ENCODE peak calls at places on chromosomes 6 and 20, in eight cellular contexts. One of them, this sample, is unnamed.

GRCh38 chr6:5855787-5856186 is 150.9 kb downstream of the NRN1 start:
- DNase-seq in tibial artery: no peak
- DNase-seq in thyroid gland: no peak
- DNase-seq in HCT116: no peak
- DNase-seq in vagina: no peak
- DNase-seq in astrocyte: no peak
- DNase-seq in heart left ventricle: no peak
- DNase-seq in ascending aorta: no peak
- DNase-seq in this sample: no peak

GRCh38 chr6:108294787-108295625 is at the start of gene AFG1L:
- DNase-seq in tibial artery: peak; percentile 95
- DNase-seq in thyroid gland: peak; percentile 96
- DNase-seq in HCT116: peak; percentile 76
- DNase-seq in vagina: no peak
- DNase-seq in astrocyte: peak; percentile 76
- DNase-seq in heart left ventricle: peak; percentile 96
- DNase-seq in ascending aorta: peak; percentile 75
- DNase-seq in this sample: peak; percentile 95

GRCh38 chr20:36065427-36065998 is 89.0 kb upstream of the EPB41L1 start:
- DNase-seq in tibial artery: no peak
- DNase-seq in thyroid gland: no peak
- DNase-seq in HCT116: no peak
- DNase-seq in vagina: no peak
- DNase-seq in astrocyte: no peak
- DNase-seq in heart left ventricle: no peak
- DNase-seq in ascending aorta: no peak
- DNase-seq in this sample: no peak

GRCh38 chr6:89580997-89581666 is 57.4 kb downstream of the LYRM2 start:
- DNase-seq in tibial artery: no peak
- DNase-seq in thyroid gland: no peak
- DNase-seq in HCT116: no peak
- DNase-seq in vagina: no peak
- DNase-seq in astrocyte: no peak
- DNase-seq in heart left ventricle: no peak
- DNase-seq in ascending aorta: no peak
- DNase-seq in this sample: no peak

GRCh38 chr6:159256128-159256527 is 86.9 kb downstream of the FNDC1 start:
- DNase-seq in tibial artery: no peak
- DNase-seq in thyroid gland: no peak
- DNase-seq in HCT116: no peak
- DNase-seq in vagina: no peak
- DNase-seq in astrocyte: no peak
- DNase-seq in heart left ventricle: no peak
- DNase-seq in ascending aorta: no peak
- DNase-seq in this sample: no peak

GRCh38 chr6:109241199-109241598 is 141.1 kb downstream of the CD164 start:
- DNase-seq in tibial artery: no peak
- DNase-seq in thyroid gland: no peak
- DNase-seq in HCT116: no peak
- DNase-seq in vagina: no peak
- DNase-seq in astrocyte: peak; percentile 4
- DNase-seq in heart left ventricle: no peak
- DNase-seq in ascending aorta: no peak
- DNase-seq in this sample: no peak

GRCh38 chr6:32086661-32087573 is 22.2 kb downstream of the TNXB start:
- DNase-seq in tibial artery: no peak
- DNase-seq in thyroid gland: peak; percentile 49
- DNase-seq in HCT116: no peak
- DNase-seq in vagina: no peak
- DNase-seq in astrocyte: peak; percentile 85
- DNase-seq in heart left ventricle: peak; percentile 42
- DNase-seq in ascending aorta: no peak
- DNase-seq in this sample: no peak

GRCh38 chr6:108658174-108658573 is 97.5 kb downstream of the FOXO3 start:
- DNase-seq in tibial artery: no peak
- DNase-seq in thyroid gland: no peak
- DNase-seq in HCT116: no peak
- DNase-seq in vagina: no peak
- DNase-seq in astrocyte: no peak
- DNase-seq in heart left ventricle: no peak
- DNase-seq in ascending aorta: no peak
- DNase-seq in this sample: no peak

GRCh38 chr20:51750037-51750769 is 18.0 kb downstream of the ATP9A start:
- DNase-seq in tibial artery: peak; percentile 95
- DNase-seq in thyroid gland: peak; percentile 94
- DNase-seq in HCT116: peak; percentile 96
- DNase-seq in vagina: no peak
- DNase-seq in astrocyte: peak; percentile 91
- DNase-seq in heart left ventricle: peak; percentile 43
- DNase-seq in ascending aorta: peak; percentile 74
- DNase-seq in this sample: peak; percentile 44

GRCh38 chr6:119308048-119308570 is 41.5 kb downstream of the MAN1A1 start:
- DNase-seq in tibial artery: no peak
- DNase-seq in thyroid gland: no peak
- DNase-seq in HCT116: peak; percentile 51
- DNase-seq in vagina: no peak
- DNase-seq in astrocyte: peak; percentile 69
- DNase-seq in heart left ventricle: no peak
- DNase-seq in ascending aorta: no peak
- DNase-seq in this sample: no peak

GRCh38 chr20:63881451-63882226 is 13.3 kb upstream of the DNAJC5 start:
- DNase-seq in tibial artery: no peak
- DNase-seq in thyroid gland: no peak
- DNase-seq in HCT116: no peak
- DNase-seq in vagina: no peak
- DNase-seq in astrocyte: no peak
- DNase-seq in heart left ventricle: no peak
- DNase-seq in ascending aorta: no peak
- DNase-seq in this sample: no peak

GRCh38 chr6:15089569-15090144 is 156.2 kb upstream of the JARID2 start:
- DNase-seq in tibial artery: no peak
- DNase-seq in thyroid gland: peak; percentile 70
- DNase-seq in HCT116: no peak
- DNase-seq in vagina: no peak
- DNase-seq in astrocyte: no peak
- DNase-seq in heart left ventricle: no peak
- DNase-seq in ascending aorta: no peak
- DNase-seq in this sample: no peak

GRCh38 chr6:35553309-35553708 is 40.6 kb upstream of the TULP1 start:
- DNase-seq in tibial artery: no peak
- DNase-seq in thyroid gland: no peak
- DNase-seq in HCT116: no peak
- DNase-seq in vagina: no peak
- DNase-seq in astrocyte: no peak
- DNase-seq in heart left ventricle: no peak
- DNase-seq in ascending aorta: no peak
- DNase-seq in this sample: no peak

GRCh38 chr20:35523298-35523888 is 6.1 kb downstream of the C20orf173 start:
- DNase-seq in tibial artery: no peak
- DNase-seq in thyroid gland: no peak
- DNase-seq in HCT116: no peak
- DNase-seq in vagina: no peak
- DNase-seq in astrocyte: no peak
- DNase-seq in heart left ventricle: no peak
- DNase-seq in ascending aorta: no peak
- DNase-seq in this sample: no peak

GRCh38 chr6:24440897-24441598 is 38.3 kb downstream of the MRS2 start:
- DNase-seq in tibial artery: no peak
- DNase-seq in thyroid gland: no peak
- DNase-seq in HCT116: no peak
- DNase-seq in vagina: no peak
- DNase-seq in astrocyte: no peak
- DNase-seq in heart left ventricle: no peak
- DNase-seq in ascending aorta: no peak
- DNase-seq in this sample: no peak

GRCh38 chr6:163782436-163783003 is 368.0 kb downstream of the QKI start:
- DNase-seq in tibial artery: no peak
- DNase-seq in thyroid gland: no peak
- DNase-seq in HCT116: no peak
- DNase-seq in vagina: no peak
- DNase-seq in astrocyte: no peak
- DNase-seq in heart left ventricle: peak; percentile 26
- DNase-seq in ascending aorta: no peak
- DNase-seq in this sample: no peak

GRCh38 chr6:91633374-91634184 is 1046.7 kb upstream of the MAP3K7 start:
- DNase-seq in tibial artery: no peak
- DNase-seq in thyroid gland: no peak
- DNase-seq in HCT116: no peak
- DNase-seq in vagina: no peak
- DNase-seq in astrocyte: no peak
- DNase-seq in heart left ventricle: no peak
- DNase-seq in ascending aorta: no peak
- DNase-seq in this sample: no peak

GRCh38 chr20:63153254-63154221 is 62.4 kb downstream of the YTHDF1 start:
- DNase-seq in tibial artery: no peak
- DNase-seq in thyroid gland: no peak
- DNase-seq in HCT116: no peak
- DNase-seq in vagina: no peak
- DNase-seq in astrocyte: no peak
- DNase-seq in heart left ventricle: no peak
- DNase-seq in ascending aorta: no peak
- DNase-seq in this sample: no peak

GRCh38 chr6:127460465-127460864 is 1.3 kb upstream of the KIAA0408 start:
- DNase-seq in tibial artery: no peak
- DNase-seq in thyroid gland: no peak
- DNase-seq in HCT116: no peak
- DNase-seq in vagina: no peak
- DNase-seq in astrocyte: no peak
- DNase-seq in heart left ventricle: no peak
- DNase-seq in ascending aorta: no peak
- DNase-seq in this sample: no peak

GRCh38 chr20:3765171-3765887 is 2.2 kb downstream of the ADISSP start:
- DNase-seq in tibial artery: no peak
- DNase-seq in thyroid gland: no peak
- DNase-seq in HCT116: no peak
- DNase-seq in vagina: no peak
- DNase-seq in astrocyte: no peak
- DNase-seq in heart left ventricle: peak; percentile 83
- DNase-seq in ascending aorta: no peak
- DNase-seq in this sample: peak; percentile 62

GRCh38 chr20:24962510-24962909 is 13.4 kb downstream of the CST7 start:
- DNase-seq in tibial artery: no peak
- DNase-seq in thyroid gland: no peak
- DNase-seq in HCT116: no peak
- DNase-seq in vagina: peak; percentile 70
- DNase-seq in astrocyte: no peak
- DNase-seq in heart left ventricle: no peak
- DNase-seq in ascending aorta: no peak
- DNase-seq in this sample: no peak

GRCh38 chr6:140871911-140872310 is 1260.8 kb upstream of the GJE1 start:
- DNase-seq in tibial artery: no peak
- DNase-seq in thyroid gland: no peak
- DNase-seq in HCT116: no peak
- DNase-seq in vagina: no peak
- DNase-seq in astrocyte: peak; percentile 80
- DNase-seq in heart left ventricle: no peak
- DNase-seq in ascending aorta: no peak
- DNase-seq in this sample: no peak

GRCh38 chr6:29964904-29965872 is 22.9 kb downstream of the HLA-A start:
- DNase-seq in tibial artery: peak; percentile 87
- DNase-seq in thyroid gland: peak; percentile 90
- DNase-seq in HCT116: peak; percentile 73
- DNase-seq in vagina: peak; percentile 95
- DNase-seq in astrocyte: peak; percentile 81
- DNase-seq in heart left ventricle: peak; percentile 90
- DNase-seq in ascending aorta: peak; percentile 76
- DNase-seq in this sample: peak; percentile 78
- H3K4me1 ChIP-seq in tibial artery: peaks cover 23% of the 10 kb centered on the region
- H3K4me1 ChIP-seq in thyroid gland: peaks cover 41% of the 10 kb centered on the region
- H3K4me1 ChIP-seq in HCT116: peaks cover 41% of the 10 kb centered on the region
- H3K4me1 ChIP-seq in vagina: peaks cover 32% of the 10 kb centered on the region
- H3K4me1 ChIP-seq in astrocyte: peaks cover 30% of the 10 kb centered on the region
- H3K4me1 ChIP-seq in heart left ventricle: peaks cover 15% of the 10 kb centered on the region
- H3K4me1 ChIP-seq in ascending aorta: peaks cover 13% of the 10 kb centered on the region
- H3K4me1 ChIP-seq in this sample: peaks cover 54% of the 10 kb centered on the region

GRCh38 chr20:1388253-1388652 is 4.6 kb downstream of the FKBP1A start:
- DNase-seq in tibial artery: no peak
- DNase-seq in thyroid gland: no peak
- DNase-seq in HCT116: no peak
- DNase-seq in vagina: peak; percentile 55
- DNase-seq in astrocyte: no peak
- DNase-seq in heart left ventricle: no peak
- DNase-seq in ascending aorta: no peak
- DNase-seq in this sample: no peak
- H3K4me1 ChIP-seq in tibial artery: peaks cover 42% of the 10 kb centered on the region
- H3K4me1 ChIP-seq in thyroid gland: peaks cover 80% of the 10 kb centered on the region
- H3K4me1 ChIP-seq in HCT116: peaks cover 11% of the 10 kb centered on the region
- H3K4me1 ChIP-seq in vagina: peaks cover 77% of the 10 kb centered on the region
- H3K4me1 ChIP-seq in astrocyte: peaks cover 26% of the 10 kb centered on the region
- H3K4me1 ChIP-seq in heart left ventricle: peaks cover 32% of the 10 kb centered on the region
- H3K4me1 ChIP-seq in ascending aorta: peaks cover 10% of the 10 kb centered on the region
- H3K4me1 ChIP-seq in this sample: peaks cover 98% of the 10 kb centered on the region

GRCh38 chr6:3742426-3743344 is 8.8 kb downstream of the PXDC1 start:
- DNase-seq in tibial artery: peak; percentile 92
- DNase-seq in thyroid gland: peak; percentile 86
- DNase-seq in HCT116: peak; percentile 48
- DNase-seq in vagina: no peak
- DNase-seq in astrocyte: no peak
- DNase-seq in heart left ventricle: peak; percentile 87
- DNase-seq in ascending aorta: no peak
- DNase-seq in this sample: peak; percentile 86
- H3K4me1 ChIP-seq in tibial artery: peaks cover 90% of the 10 kb centered on the region
- H3K4me1 ChIP-seq in thyroid gland: peaks cover 65% of the 10 kb centered on the region
- H3K4me1 ChIP-seq in HCT116: no peaks in the 10 kb centered on the region
- H3K4me1 ChIP-seq in vagina: peaks cover 97% of the 10 kb centered on the region
- H3K4me1 ChIP-seq in astrocyte: peaks cover 40% of the 10 kb centered on the region
- H3K4me1 ChIP-seq in heart left ventricle: peaks cover 53% of the 10 kb centered on the region
- H3K4me1 ChIP-seq in ascending aorta: peaks cover 43% of the 10 kb centered on the region
- H3K4me1 ChIP-seq in this sample: peaks cover 98% of the 10 kb centered on the region

DNA sequence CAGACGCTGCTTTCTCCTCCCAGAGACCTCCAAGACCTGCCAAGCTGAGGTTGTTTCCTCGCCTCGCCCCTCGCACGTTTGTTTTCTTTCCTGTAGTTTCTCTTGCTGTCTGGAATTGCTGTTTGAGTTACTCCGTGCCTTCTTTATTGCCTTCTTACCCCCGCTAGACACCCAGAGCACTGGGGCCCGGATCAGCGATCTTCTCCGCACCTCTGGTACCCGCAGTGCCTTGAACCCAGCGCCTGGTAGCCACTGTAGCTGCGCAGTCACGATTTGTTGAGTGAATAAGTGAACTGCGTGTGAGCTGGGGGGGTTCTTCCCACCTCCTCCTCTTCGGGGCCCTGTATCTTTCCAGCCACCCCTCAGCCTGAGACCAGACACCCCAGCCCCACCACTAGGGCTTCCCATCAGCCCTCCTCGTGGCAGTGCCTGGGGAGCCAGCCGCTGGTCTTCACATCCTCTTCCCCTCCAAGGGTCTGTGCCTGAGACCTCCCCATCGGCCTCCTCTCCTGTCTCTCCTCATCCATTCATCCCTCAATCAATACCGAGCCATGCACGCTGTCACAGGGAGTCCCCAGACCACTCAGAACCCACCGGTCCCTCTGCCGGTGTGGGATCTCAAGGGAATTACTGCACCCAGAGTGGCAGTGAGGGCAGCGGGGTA is 849 bp upstream of the BMP7 start:
- DNase-seq in tibial artery: no peak
- DNase-seq in thyroid gland: no peak
- DNase-seq in HCT116: no peak
- DNase-seq in vagina: no peak
- DNase-seq in astrocyte: no peak
- DNase-seq in heart left ventricle: no peak
- DNase-seq in ascending aorta: no peak
- DNase-seq in this sample: no peak
- H3K4me1 ChIP-seq in tibial artery: peaks cover 26% of the 10 kb centered on the region
- H3K4me1 ChIP-seq in thyroid gland: peaks cover 17% of the 10 kb centered on the region
- H3K4me1 ChIP-seq in HCT116: no peaks in the 10 kb centered on the region
- H3K4me1 ChIP-seq in vagina: peaks cover 18% of the 10 kb centered on the region
- H3K4me1 ChIP-seq in astrocyte: no peaks in the 10 kb centered on the region
- H3K4me1 ChIP-seq in heart left ventricle: no peaks in the 10 kb centered on the region
- H3K4me1 ChIP-seq in ascending aorta: no peaks in the 10 kb centered on the region
- H3K4me1 ChIP-seq in this sample: peaks cover 25% of the 10 kb centered on the region

GRCh38 chr20:50044353-50044960 is 61.7 kb downstream of the SNAI1 start:
- DNase-seq in tibial artery: no peak
- DNase-seq in thyroid gland: no peak
- DNase-seq in HCT116: no peak
- DNase-seq in vagina: no peak
- DNase-seq in astrocyte: no peak
- DNase-seq in heart left ventricle: no peak
- DNase-seq in ascending aorta: no peak
- DNase-seq in this sample: no peak
- H3K4me1 ChIP-seq in tibial artery: peaks cover 20% of the 10 kb centered on the region
- H3K4me1 ChIP-seq in thyroid gland: peaks cover 44% of the 10 kb centered on the region
- H3K4me1 ChIP-seq in HCT116: no peaks in the 10 kb centered on the region
- H3K4me1 ChIP-seq in vagina: peaks cover 20% of the 10 kb centered on the region
- H3K4me1 ChIP-seq in astrocyte: peaks cover 20% of the 10 kb centered on the region
- H3K4me1 ChIP-seq in heart left ventricle: peaks cover 10% of the 10 kb centered on the region
- H3K4me1 ChIP-seq in ascending aorta: peaks cover 6% of the 10 kb centered on the region
- H3K4me1 ChIP-seq in this sample: peaks cover 34% of the 10 kb centered on the region